ENCODE peak calls at places on chromosomes 2 and 18, in four cellular contexts. G is NCI-H1092, F is substantia nigra, Y is AG08396. N is an unnamed sample.
A peak's percentile ranks its signal among the peaks of the same experiment; 100 is the strongest.

GRCh38 chr2:43225093-43225787 is 1.2 kb downstream of the ZFP36L2 start:
- DNase-seq in Y (peak; percentile 46), F (no peak), G (no peak), N (no peak)

GRCh38 chr2:191922736-191923651 is 76.1 kb upstream of the CAVIN2 start:
- DNase-seq in Y (no peak), F (no peak), G (no peak), N (no peak)

GRCh38 chr2:133324150-133324561 is 244.1 kb downstream of the NCKAP5 start:
- DNase-seq in G (no peak), Y (peak; percentile 64), F (no peak), N (peak; percentile 4)

GRCh38 chr2:173571021-173571821 is 216.5 kb downstream of the CDCA7 start:
- DNase-seq in G (peak; percentile 53), F (no peak), Y (peak; percentile 24), N (peak; percentile 81)

GRCh38 chr18:13191779-13192178 is 26.8 kb upstream of the LDLRAD4 start:
- DNase-seq in F (no peak), Y (no peak), G (no peak), N (no peak)

GRCh38 chr2:104678181-104678580 is 175.7 kb upstream of the POU3F3 start:
- DNase-seq in G (no peak), Y (no peak), F (no peak), N (no peak)

GRCh38 chr2:46034535-46034934 is 262.7 kb upstream of the EPAS1 start:
- DNase-seq in F (no peak), Y (no peak), G (no peak), N (no peak)

GRCh38 chr2:154758871-154759270 is 60.4 kb downstream of the KCNJ3 start:
- DNase-seq in G (no peak), Y (no peak), F (no peak), N (no peak)

GRCh38 chr2:100875516-100876230 is 55.7 kb downstream of the NPAS2 start:
- DNase-seq in G (no peak), Y (no peak), F (no peak), N (peak; percentile 73)

GRCh38 chr2:190759749-190760213 is 110.9 kb downstream of the NAB1 start:
- DNase-seq in F (no peak), G (no peak), Y (peak; percentile 76), N (no peak)

GRCh38 chr2:96702098-96702785 is 37.6 kb downstream of the LMAN2L start:
- DNase-seq in G (no peak), Y (no peak), F (no peak), N (no peak)

GRCh38 chr18:33316146-33316587 is 124.4 kb downstream of the CCDC178 start:
- DNase-seq in F (no peak), Y (no peak), G (no peak), N (no peak)

GRCh38 chr2:181112916-181113315 is 132.5 kb downstream of the UBE2E3 start:
- DNase-seq in G (no peak), F (no peak), Y (no peak), N (no peak)

GRCh38 chr2:168501456-168502065 is 45.5 kb downstream of the CERS6 start:
- DNase-seq in F (no peak), G (no peak), Y (no peak), N (no peak)

N was measured in NCI-H2029.